ENCODE peak calls at places on chromosomes 2 and 18, in five cellular contexts. One of them, this sample, is unnamed.

GRCh38 chr2:15559800-15560403 is 1.2 kb downstream of the NBAS start:
- DNase-seq in heart left ventricle: no peak
- DNase-seq in CD4-positive, CD25-positive, alpha-beta regulatory T cell: no peak
- DNase-seq in lower leg skin: no peak
- DNase-seq in upper lobe of left lung: no peak
- DNase-seq in this sample: no peak

GRCh38 chr2:28631514-28632206 is 120.0 kb upstream of the PPP1CB start:
- DNase-seq in lower leg skin: no peak
- DNase-seq in heart left ventricle: no peak
- DNase-seq in CD4-positive, CD25-positive, alpha-beta regulatory T cell: no peak
- DNase-seq in upper lobe of left lung: no peak
- DNase-seq in this sample: no peak

GRCh38 chr2:106160786-106161261 is 33.3 kb downstream of the UXS1 start:
- DNase-seq in CD4-positive, CD25-positive, alpha-beta regulatory T cell: peak; percentile 92
- DNase-seq in heart left ventricle: peak; percentile 36
- DNase-seq in upper lobe of left lung: no peak
- DNase-seq in lower leg skin: no peak
- DNase-seq in this sample: no peak

GRCh38 chr18:25408294-25408693 is 56.3 kb upstream of the ZNF521 start:
- DNase-seq in CD4-positive, CD25-positive, alpha-beta regulatory T cell: no peak
- DNase-seq in heart left ventricle: no peak
- DNase-seq in upper lobe of left lung: no peak
- DNase-seq in lower leg skin: no peak
- DNase-seq in this sample: no peak

GRCh38 chr2:64288321-64288931 is 144.2 kb upstream of the PELI1 start:
- DNase-seq in heart left ventricle: no peak
- DNase-seq in lower leg skin: no peak
- DNase-seq in upper lobe of left lung: no peak
- DNase-seq in CD4-positive, CD25-positive, alpha-beta regulatory T cell: no peak
- DNase-seq in this sample: no peak

GRCh38 chr18:49238433-49239042 is 221.9 kb downstream of the DYM start:
- DNase-seq in upper lobe of left lung: no peak
- DNase-seq in heart left ventricle: no peak
- DNase-seq in lower leg skin: no peak
- DNase-seq in CD4-positive, CD25-positive, alpha-beta regulatory T cell: peak; percentile 56
- DNase-seq in this sample: no peak

GRCh38 chr2:174492963-174493431 is 6.2 kb upstream of the GPR155 start:
- DNase-seq in CD4-positive, CD25-positive, alpha-beta regulatory T cell: peak; percentile 94
- DNase-seq in heart left ventricle: no peak
- DNase-seq in lower leg skin: no peak
- DNase-seq in upper lobe of left lung: peak; percentile 25
- DNase-seq in this sample: no peak

GRCh38 chr18:22694954-22695353 is 238.2 kb upstream of the RBBP8 start:
- DNase-seq in lower leg skin: no peak
- DNase-seq in upper lobe of left lung: no peak
- DNase-seq in heart left ventricle: no peak
- DNase-seq in CD4-positive, CD25-positive, alpha-beta regulatory T cell: no peak
- DNase-seq in this sample: no peak

GRCh38 chr18:55355220-55355619 is 232.8 kb downstream of the TCF4 start:
- DNase-seq in upper lobe of left lung: no peak
- DNase-seq in heart left ventricle: no peak
- DNase-seq in lower leg skin: no peak
- DNase-seq in CD4-positive, CD25-positive, alpha-beta regulatory T cell: no peak
- DNase-seq in this sample: no peak

GRCh38 chr2:44964704-44965343 is 23.3 kb downstream of the SIX3 start:
- DNase-seq in CD4-positive, CD25-positive, alpha-beta regulatory T cell: no peak
- DNase-seq in heart left ventricle: no peak
- DNase-seq in upper lobe of left lung: no peak
- DNase-seq in lower leg skin: no peak
- DNase-seq in this sample: no peak

GRCh38 chr2:88683160-88684021 is 8.1 kb upstream of the RPIA start:
- DNase-seq in CD4-positive, CD25-positive, alpha-beta regulatory T cell: no peak
- DNase-seq in heart left ventricle: no peak
- DNase-seq in lower leg skin: no peak
- DNase-seq in upper lobe of left lung: no peak
- DNase-seq in this sample: no peak

GRCh38 chr2:211766689-211767088 is 771.9 kb downstream of the ERBB4 start:
- DNase-seq in CD4-positive, CD25-positive, alpha-beta regulatory T cell: no peak
- DNase-seq in heart left ventricle: no peak
- DNase-seq in lower leg skin: no peak
- DNase-seq in upper lobe of left lung: peak; percentile 77
- DNase-seq in this sample: no peak

GRCh38 chr2:54429811-54430600 is 26.1 kb upstream of the SPTBN1 start:
- DNase-seq in CD4-positive, CD25-positive, alpha-beta regulatory T cell: no peak
- DNase-seq in lower leg skin: no peak
- DNase-seq in heart left ventricle: no peak
- DNase-seq in upper lobe of left lung: no peak
- DNase-seq in this sample: no peak

GRCh38 chr2:22037274-22037673 is 913.5 kb downstream of the TDRD15 start:
- DNase-seq in lower leg skin: no peak
- DNase-seq in CD4-positive, CD25-positive, alpha-beta regulatory T cell: no peak
- DNase-seq in heart left ventricle: no peak
- DNase-seq in upper lobe of left lung: no peak
- DNase-seq in this sample: no peak

GRCh38 chr2:23912054-23912453 is 14.9 kb downstream of the ATAD2B start:
- DNase-seq in CD4-positive, CD25-positive, alpha-beta regulatory T cell: no peak
- DNase-seq in upper lobe of left lung: no peak
- DNase-seq in heart left ventricle: no peak
- DNase-seq in lower leg skin: no peak
- DNase-seq in this sample: no peak

GRCh38 chr2:127577973-127578372 is 42.5 kb downstream of the MYO7B start:
- DNase-seq in lower leg skin: peak; percentile 62
- DNase-seq in CD4-positive, CD25-positive, alpha-beta regulatory T cell: no peak
- DNase-seq in upper lobe of left lung: no peak
- DNase-seq in heart left ventricle: no peak
- DNase-seq in this sample: no peak

GRCh38 chr2:101501443-101501842 is 26.5 kb upstream of the RFX8 start:
- DNase-seq in CD4-positive, CD25-positive, alpha-beta regulatory T cell: no peak
- DNase-seq in upper lobe of left lung: no peak
- DNase-seq in heart left ventricle: no peak
- DNase-seq in lower leg skin: no peak
- DNase-seq in this sample: no peak

GRCh38 chr2:67322361-67323001 is 74.7 kb upstream of the ETAA1 start:
- DNase-seq in CD4-positive, CD25-positive, alpha-beta regulatory T cell: no peak
- DNase-seq in heart left ventricle: peak; percentile 57
- DNase-seq in lower leg skin: no peak
- DNase-seq in upper lobe of left lung: peak; percentile 34
- DNase-seq in this sample: no peak

GRCh38 chr2:55883829-55884228 is 39.8 kb downstream of the EFEMP1 start:
- DNase-seq in heart left ventricle: no peak
- DNase-seq in lower leg skin: no peak
- DNase-seq in CD4-positive, CD25-positive, alpha-beta regulatory T cell: no peak
- DNase-seq in upper lobe of left lung: no peak
- DNase-seq in this sample: no peak

GRCh38 chr2:36482576-36483214 is 115.3 kb downstream of the FEZ2 start:
- DNase-seq in heart left ventricle: no peak
- DNase-seq in CD4-positive, CD25-positive, alpha-beta regulatory T cell: no peak
- DNase-seq in lower leg skin: no peak
- DNase-seq in upper lobe of left lung: no peak
- DNase-seq in this sample: no peak

GRCh38 chr2:64391459-64391858 is 62.5 kb upstream of the LGALSL start:
- DNase-seq in heart left ventricle: no peak
- DNase-seq in CD4-positive, CD25-positive, alpha-beta regulatory T cell: no peak
- DNase-seq in lower leg skin: peak; percentile 37
- DNase-seq in upper lobe of left lung: no peak
- DNase-seq in this sample: no peak

GRCh38 chr2:70088508-70089219 is 1.4 kb downstream of the PCBP1 start:
- DNase-seq in upper lobe of left lung: no peak
- DNase-seq in heart left ventricle: no peak
- DNase-seq in lower leg skin: no peak
- DNase-seq in CD4-positive, CD25-positive, alpha-beta regulatory T cell: no peak
- DNase-seq in this sample: no peak

GRCh38 chr2:101307950-101308431 is 510 bp downstream of the RNF149 start:
- DNase-seq in lower leg skin: peak; percentile 88
- DNase-seq in upper lobe of left lung: peak; percentile 28
- DNase-seq in CD4-positive, CD25-positive, alpha-beta regulatory T cell: peak; percentile 50
- DNase-seq in heart left ventricle: peak; percentile 75
- DNase-seq in this sample: no peak

GRCh38 chr2:178980815-178981214 is 69.1 kb downstream of the CCDC141 start:
- DNase-seq in lower leg skin: no peak
- DNase-seq in heart left ventricle: no peak
- DNase-seq in CD4-positive, CD25-positive, alpha-beta regulatory T cell: no peak
- DNase-seq in upper lobe of left lung: no peak
- DNase-seq in this sample: no peak

GRCh38 chr2:20071397-20072383 is 20.3 kb upstream of the LAPTM4A start:
- DNase-seq in lower leg skin: peak; percentile 89
- DNase-seq in CD4-positive, CD25-positive, alpha-beta regulatory T cell: no peak
- DNase-seq in heart left ventricle: peak; percentile 80
- DNase-seq in upper lobe of left lung: no peak
- DNase-seq in this sample: no peak

GRCh38 chr18:44839239-44839666 is 158.6 kb downstream of the SETBP1 start:
- DNase-seq in CD4-positive, CD25-positive, alpha-beta regulatory T cell: peak; percentile 87
- DNase-seq in lower leg skin: peak; percentile 92
- DNase-seq in upper lobe of left lung: peak; percentile 81
- DNase-seq in heart left ventricle: peak; percentile 83
- DNase-seq in this sample: peak; percentile 73

GRCh38 chr2:63614448-63614968 is 25.7 kb downstream of the MDH1 start:
- DNase-seq in lower leg skin: no peak
- DNase-seq in upper lobe of left lung: no peak
- DNase-seq in CD4-positive, CD25-positive, alpha-beta regulatory T cell: no peak
- DNase-seq in heart left ventricle: no peak
- DNase-seq in this sample: no peak

GRCh38 chr18:47558110-47558750 is 306.8 kb upstream of the SKOR2 start:
- DNase-seq in upper lobe of left lung: no peak
- DNase-seq in lower leg skin: peak; percentile 58
- DNase-seq in CD4-positive, CD25-positive, alpha-beta regulatory T cell: peak; percentile 16
- DNase-seq in heart left ventricle: no peak
- DNase-seq in this sample: no peak

GRCh38 chr18:47557160-47557559 is 305.7 kb upstream of the SKOR2 start:
- DNase-seq in CD4-positive, CD25-positive, alpha-beta regulatory T cell: no peak
- DNase-seq in heart left ventricle: no peak
- DNase-seq in lower leg skin: peak; percentile 40
- DNase-seq in upper lobe of left lung: no peak
- DNase-seq in this sample: no peak

GRCh38 chr18:47560693-47561092 is 309.2 kb upstream of the SKOR2 start:
- DNase-seq in upper lobe of left lung: no peak
- DNase-seq in heart left ventricle: no peak
- DNase-seq in CD4-positive, CD25-positive, alpha-beta regulatory T cell: no peak
- DNase-seq in lower leg skin: peak; percentile 36
- DNase-seq in this sample: no peak

GRCh38 chr18:47566809-47567208 is 315.3 kb upstream of the SKOR2 start:
- DNase-seq in lower leg skin: no peak
- DNase-seq in CD4-positive, CD25-positive, alpha-beta regulatory T cell: no peak
- DNase-seq in heart left ventricle: no peak
- DNase-seq in upper lobe of left lung: no peak
- DNase-seq in this sample: no peak

DNA sequence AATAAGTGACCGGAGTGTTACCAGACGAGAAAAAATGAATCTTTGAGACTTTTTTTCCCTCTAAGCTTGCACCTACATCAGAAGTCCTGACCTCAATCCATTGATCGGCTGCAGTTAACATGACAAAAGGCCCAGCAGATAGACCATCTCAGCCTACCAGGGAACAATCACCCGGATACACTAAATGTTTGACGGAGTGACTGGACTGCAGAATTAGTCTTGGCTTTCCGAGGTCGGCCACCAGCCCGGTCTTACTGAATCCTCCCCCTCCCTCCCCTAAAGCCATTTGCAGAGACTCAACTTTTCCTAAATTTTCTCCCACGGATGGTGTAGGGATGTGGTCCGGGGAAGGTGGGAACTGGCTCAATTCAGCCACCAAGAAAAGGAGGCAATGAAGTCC is 309.9 kb upstream of the SKOR2 start:
- DNase-seq in heart left ventricle: no peak
- DNase-seq in lower leg skin: peak; percentile 65
- DNase-seq in CD4-positive, CD25-positive, alpha-beta regulatory T cell: no peak
- DNase-seq in upper lobe of left lung: no peak
- DNase-seq in this sample: no peak
- H3K4me3 ChIP-seq in heart left ventricle: no peak overlapping the region
- H3K4me3 ChIP-seq in lower leg skin: no peak overlapping the region
- H3K4me3 ChIP-seq in CD4-positive, CD25-positive, alpha-beta regulatory T cell: no peak overlapping the region
- H3K4me3 ChIP-seq in upper lobe of left lung: no peak overlapping the region
- H3K4me3 ChIP-seq in this sample: no peak overlapping the region

DNA sequence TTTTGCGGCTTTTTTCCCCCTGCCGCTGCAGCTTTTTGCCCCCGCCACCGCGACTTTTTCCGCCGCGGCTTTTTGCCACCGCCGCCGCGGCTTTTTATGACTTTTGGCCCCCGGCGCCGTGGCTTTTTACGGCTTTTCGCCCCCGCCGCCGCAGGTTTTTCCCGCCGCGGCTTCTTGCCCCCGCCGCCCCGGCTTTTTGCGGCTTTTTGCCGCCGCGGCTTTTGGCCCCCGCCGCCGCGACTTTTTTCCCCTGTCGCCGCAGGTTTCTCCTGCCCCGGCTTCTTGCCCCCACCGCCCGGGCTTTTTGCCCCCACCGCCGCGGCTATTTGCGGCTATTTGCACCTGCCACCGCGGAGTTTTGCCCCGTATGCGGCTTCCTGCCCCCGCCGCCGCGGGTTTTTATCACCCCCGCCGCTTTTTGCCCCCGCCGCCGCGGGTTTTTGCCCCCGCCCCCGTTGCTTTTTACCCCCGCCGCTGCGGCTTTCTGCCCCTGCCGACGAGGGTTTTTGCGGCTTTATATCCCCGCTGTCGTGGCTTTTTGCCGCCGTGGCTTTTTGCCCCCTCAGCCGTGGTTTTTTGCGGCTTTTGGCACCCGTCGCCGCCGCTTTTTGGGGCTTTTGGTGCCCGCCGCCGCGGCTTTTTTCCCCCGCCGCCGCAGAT is 2750.9 kb downstream of the RPIA start:
- DNase-seq in upper lobe of left lung: no peak
- DNase-seq in CD4-positive, CD25-positive, alpha-beta regulatory T cell: no peak
- DNase-seq in heart left ventricle: peak; percentile 64
- DNase-seq in lower leg skin: peak; percentile 88
- DNase-seq in this sample: no peak
- H3K4me3 ChIP-seq in upper lobe of left lung: peak overlapping the region; percentile 27
- H3K4me3 ChIP-seq in CD4-positive, CD25-positive, alpha-beta regulatory T cell: no peak overlapping the region
- H3K4me3 ChIP-seq in heart left ventricle: peak overlapping the region; percentile 15
- H3K4me3 ChIP-seq in lower leg skin: peak overlapping the region; percentile 0
- H3K4me3 ChIP-seq in this sample: no peak overlapping the region

GRCh38 chr2:217822296-217823252 is 180.2 kb downstream of the TNS1 start:
- DNase-seq in heart left ventricle: peak; percentile 54
- DNase-seq in CD4-positive, CD25-positive, alpha-beta regulatory T cell: no peak
- DNase-seq in upper lobe of left lung: no peak
- DNase-seq in lower leg skin: no peak
- DNase-seq in this sample: no peak
- H3K4me3 ChIP-seq in heart left ventricle: no peak overlapping the region
- H3K4me3 ChIP-seq in CD4-positive, CD25-positive, alpha-beta regulatory T cell: no peak overlapping the region
- H3K4me3 ChIP-seq in upper lobe of left lung: no peak overlapping the region
- H3K4me3 ChIP-seq in lower leg skin: no peak overlapping the region
- H3K4me3 ChIP-seq in this sample: no peak overlapping the region

GRCh38 chr2:239327536-239328305 is 73.1 kb downstream of the HDAC4 start:
- DNase-seq in upper lobe of left lung: no peak
- DNase-seq in heart left ventricle: no peak
- DNase-seq in lower leg skin: peak; percentile 83
- DNase-seq in CD4-positive, CD25-positive, alpha-beta regulatory T cell: no peak
- DNase-seq in this sample: no peak

GRCh38 chr2:239329972-239330572 is 70.7 kb downstream of the HDAC4 start:
- DNase-seq in lower leg skin: no peak
- DNase-seq in upper lobe of left lung: no peak
- DNase-seq in heart left ventricle: peak; percentile 70
- DNase-seq in CD4-positive, CD25-positive, alpha-beta regulatory T cell: no peak
- DNase-seq in this sample: no peak

GRCh38 chr2:239330836-239331235 is 70.0 kb downstream of the HDAC4 start:
- DNase-seq in lower leg skin: no peak
- DNase-seq in heart left ventricle: no peak
- DNase-seq in upper lobe of left lung: no peak
- DNase-seq in CD4-positive, CD25-positive, alpha-beta regulatory T cell: no peak
- DNase-seq in this sample: no peak

GRCh38 chr2:239328306-239329191 is 72.3 kb downstream of the HDAC4 start:
- DNase-seq in heart left ventricle: peak; percentile 89
- DNase-seq in upper lobe of left lung: no peak
- DNase-seq in CD4-positive, CD25-positive, alpha-beta regulatory T cell: no peak
- DNase-seq in lower leg skin: peak; percentile 92
- DNase-seq in this sample: no peak

GRCh38 chr2:239329284-239329971 is 71.4 kb downstream of the HDAC4 start:
- DNase-seq in lower leg skin: peak; percentile 79
- DNase-seq in CD4-positive, CD25-positive, alpha-beta regulatory T cell: no peak
- DNase-seq in heart left ventricle: peak; percentile 80
- DNase-seq in upper lobe of left lung: no peak
- DNase-seq in this sample: no peak
- H3K4me3 ChIP-seq in lower leg skin: no peak overlapping the region
- H3K4me3 ChIP-seq in CD4-positive, CD25-positive, alpha-beta regulatory T cell: no peak overlapping the region
- H3K4me3 ChIP-seq in heart left ventricle: no peak overlapping the region
- H3K4me3 ChIP-seq in upper lobe of left lung: no peak overlapping the region
- H3K4me3 ChIP-seq in this sample: no peak overlapping the region